ENCODE peak calls at places on chromosome 14, in ten cellular contexts. One of them, this sample, is unnamed.

GRCh38 chr14:75469164-75469563 is 41.3 kb downstream of the JDP2 start:
- DNase-seq in neural progenitor cell: no peak
- DNase-seq in AG09309: no peak
- DNase-seq in fibroblast of mammary gland: no peak
- DNase-seq in retinal pigment epithelial cell: no peak
- DNase-seq in lower lobe of right lung: no peak
- DNase-seq in Peyer's patch: no peak
- DNase-seq in cardiac muscle cell: no peak
- DNase-seq in NB4: no peak
- DNase-seq in GM06990: no peak
- DNase-seq in this sample: no peak

GRCh38 chr14:80787876-80788275 is 153.7 kb downstream of the CEP128 start:
- DNase-seq in lower lobe of right lung: no peak
- DNase-seq in AG09309: no peak
- DNase-seq in NB4: no peak
- DNase-seq in retinal pigment epithelial cell: peak
- DNase-seq in Peyer's patch: no peak
- DNase-seq in GM06990: no peak
- DNase-seq in cardiac muscle cell: no peak
- DNase-seq in neural progenitor cell: no peak
- DNase-seq in fibroblast of mammary gland: no peak
- DNase-seq in this sample: no peak

GRCh38 chr14:99716091-99716849 is 32.2 kb downstream of the CYP46A1 start:
- DNase-seq in cardiac muscle cell: no peak
- DNase-seq in AG09309: no peak
- DNase-seq in Peyer's patch: peak
- DNase-seq in neural progenitor cell: no peak
- DNase-seq in fibroblast of mammary gland: no peak
- DNase-seq in GM06990: no peak
- DNase-seq in retinal pigment epithelial cell: no peak
- DNase-seq in lower lobe of right lung: no peak
- DNase-seq in NB4: no peak
- DNase-seq in this sample: no peak

GRCh38 chr14:85247071-85247470 is 282.9 kb upstream of the FLRT2 start:
- DNase-seq in lower lobe of right lung: no peak
- DNase-seq in AG09309: no peak
- DNase-seq in NB4: no peak
- DNase-seq in cardiac muscle cell: no peak
- DNase-seq in fibroblast of mammary gland: no peak
- DNase-seq in Peyer's patch: no peak
- DNase-seq in neural progenitor cell: no peak
- DNase-seq in retinal pigment epithelial cell: no peak
- DNase-seq in GM06990: no peak
- DNase-seq in this sample: no peak

GRCh38 chr14:95547272-95547625 is 12.4 kb downstream of the GLRX5 start:
- DNase-seq in GM06990: no peak
- DNase-seq in fibroblast of mammary gland: no peak
- DNase-seq in neural progenitor cell: no peak
- DNase-seq in NB4: no peak
- DNase-seq in lower lobe of right lung: no peak
- DNase-seq in retinal pigment epithelial cell: no peak
- DNase-seq in Peyer's patch: no peak
- DNase-seq in AG09309: no peak
- DNase-seq in cardiac muscle cell: no peak
- DNase-seq in this sample: no peak

GRCh38 chr14:89952581-89952980 is 1.9 kb downstream of the EFCAB11 start:
- DNase-seq in NB4: no peak
- DNase-seq in retinal pigment epithelial cell: no peak
- DNase-seq in cardiac muscle cell: no peak
- DNase-seq in Peyer's patch: no peak
- DNase-seq in fibroblast of mammary gland: no peak
- DNase-seq in GM06990: no peak
- DNase-seq in AG09309: no peak
- DNase-seq in lower lobe of right lung: no peak
- DNase-seq in neural progenitor cell: no peak
- DNase-seq in this sample: no peak

GRCh38 chr14:91568626-91569025 is 58.5 kb upstream of the PPP4R3A start:
- DNase-seq in neural progenitor cell: no peak
- DNase-seq in Peyer's patch: no peak
- DNase-seq in lower lobe of right lung: no peak
- DNase-seq in AG09309: no peak
- DNase-seq in fibroblast of mammary gland: no peak
- DNase-seq in NB4: peak
- DNase-seq in GM06990: no peak
- DNase-seq in retinal pigment epithelial cell: no peak
- DNase-seq in cardiac muscle cell: no peak
- DNase-seq in this sample: no peak

GRCh38 chr14:27890259-27890658 is 876.3 kb upstream of the FOXG1 start:
- DNase-seq in fibroblast of mammary gland: no peak
- DNase-seq in neural progenitor cell: no peak
- DNase-seq in lower lobe of right lung: no peak
- DNase-seq in AG09309: no peak
- DNase-seq in cardiac muscle cell: no peak
- DNase-seq in retinal pigment epithelial cell: no peak
- DNase-seq in Peyer's patch: no peak
- DNase-seq in NB4: peak
- DNase-seq in GM06990: no peak
- DNase-seq in this sample: no peak

GRCh38 chr14:88422919-88423318 is 37.5 kb downstream of the SPATA7 start:
- DNase-seq in GM06990: no peak
- DNase-seq in AG09309: peak
- DNase-seq in lower lobe of right lung: no peak
- DNase-seq in retinal pigment epithelial cell: no peak
- DNase-seq in cardiac muscle cell: no peak
- DNase-seq in neural progenitor cell: no peak
- DNase-seq in Peyer's patch: no peak
- DNase-seq in NB4: peak
- DNase-seq in fibroblast of mammary gland: peak
- DNase-seq in this sample: no peak

GRCh38 chr14:22417914-22418313 is 171.1 kb downstream of the DAD1 start:
- DNase-seq in fibroblast of mammary gland: no peak
- DNase-seq in AG09309: no peak
- DNase-seq in GM06990: no peak
- DNase-seq in neural progenitor cell: no peak
- DNase-seq in NB4: peak
- DNase-seq in retinal pigment epithelial cell: no peak
- DNase-seq in cardiac muscle cell: no peak
- DNase-seq in lower lobe of right lung: no peak
- DNase-seq in Peyer's patch: no peak
- DNase-seq in this sample: no peak

GRCh38 chr14:104678901-104679705 is 10.3 kb upstream of the INF2 start:
- DNase-seq in Peyer's patch: no peak
- DNase-seq in retinal pigment epithelial cell: no peak
- DNase-seq in AG09309: no peak
- DNase-seq in neural progenitor cell: no peak
- DNase-seq in fibroblast of mammary gland: no peak
- DNase-seq in GM06990: no peak
- DNase-seq in cardiac muscle cell: no peak
- DNase-seq in NB4: no peak
- DNase-seq in lower lobe of right lung: peak
- DNase-seq in this sample: no peak
- H3K4me3 ChIP-seq in Peyer's patch: no peak
- H3K4me3 ChIP-seq in retinal pigment epithelial cell: no peak
- H3K4me3 ChIP-seq in AG09309: no peak
- H3K4me3 ChIP-seq in neural progenitor cell: no peak
- H3K4me3 ChIP-seq in fibroblast of mammary gland: no peak
- H3K4me3 ChIP-seq in GM06990: no peak
- H3K4me3 ChIP-seq in cardiac muscle cell: no peak
- H3K4me3 ChIP-seq in NB4: no peak
- H3K4me3 ChIP-seq in lower lobe of right lung: no peak
- H3K4me3 ChIP-seq in this sample: no peak

DNA sequence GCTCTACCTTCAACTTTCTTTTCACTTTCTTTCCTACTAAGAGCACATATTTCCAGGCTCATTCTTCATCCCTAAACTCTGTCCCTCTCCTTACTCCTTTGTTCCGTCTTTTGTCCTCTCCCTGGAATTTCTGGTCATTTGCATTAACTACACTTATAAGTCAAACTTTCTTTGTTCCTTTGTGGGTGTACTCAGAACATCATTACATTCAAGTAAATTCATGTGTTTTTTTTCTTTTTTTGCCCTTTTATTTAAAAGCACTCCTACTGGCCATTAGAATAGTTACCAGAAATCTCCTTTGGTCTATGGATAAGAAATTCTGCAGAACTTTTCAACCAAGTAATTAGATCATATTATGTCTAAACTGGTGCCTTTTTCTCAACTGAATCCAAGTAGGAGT is 802.6 kb downstream of the DIO2 start:
- DNase-seq in fibroblast of mammary gland: no peak
- DNase-seq in NB4: no peak
- DNase-seq in retinal pigment epithelial cell: no peak
- DNase-seq in neural progenitor cell: peak
- DNase-seq in Peyer's patch: no peak
- DNase-seq in GM06990: no peak
- DNase-seq in lower lobe of right lung: no peak
- DNase-seq in AG09309: no peak
- DNase-seq in cardiac muscle cell: no peak
- DNase-seq in this sample: no peak
- TF ChIP-seq CTCF in fibroblast of mammary gland: no peak
- TF ChIP-seq CTCF in NB4: no peak
- TF ChIP-seq CTCF in retinal pigment epithelial cell: no peak
- TF ChIP-seq CTCF in neural progenitor cell: peak
- TF ChIP-seq CTCF in Peyer's patch: no peak
- TF ChIP-seq CTCF in GM06990: no peak
- TF ChIP-seq CTCF in lower lobe of right lung: no peak
- TF ChIP-seq CTCF in AG09309: no peak
- TF ChIP-seq CTCF in cardiac muscle cell: no peak
- TF ChIP-seq CTCF in this sample: no peak

GRCh38 chr14:20976291-20976690 is 13.5 kb upstream of the METTL17 start:
- DNase-seq in retinal pigment epithelial cell: no peak
- DNase-seq in NB4: no peak
- DNase-seq in Peyer's patch: no peak
- DNase-seq in fibroblast of mammary gland: no peak
- DNase-seq in lower lobe of right lung: no peak
- DNase-seq in GM06990: no peak
- DNase-seq in AG09309: no peak
- DNase-seq in cardiac muscle cell: no peak
- DNase-seq in neural progenitor cell: no peak
- DNase-seq in this sample: no peak

GRCh38 chr14:20970983-20971704 is 15.9 kb downstream of the RNASE2 start:
- DNase-seq in GM06990: peak
- DNase-seq in Peyer's patch: peak
- DNase-seq in cardiac muscle cell: peak
- DNase-seq in fibroblast of mammary gland: peak
- DNase-seq in AG09309: no peak
- DNase-seq in NB4: peak
- DNase-seq in neural progenitor cell: peak
- DNase-seq in retinal pigment epithelial cell: peak
- DNase-seq in lower lobe of right lung: peak
- DNase-seq in this sample: peak

GRCh38 chr14:20970647-20970982 is 15.3 kb downstream of the RNASE2 start:
- DNase-seq in retinal pigment epithelial cell: no peak
- DNase-seq in Peyer's patch: no peak
- DNase-seq in fibroblast of mammary gland: no peak
- DNase-seq in lower lobe of right lung: no peak
- DNase-seq in neural progenitor cell: no peak
- DNase-seq in GM06990: no peak
- DNase-seq in cardiac muscle cell: no peak
- DNase-seq in AG09309: no peak
- DNase-seq in NB4: no peak
- DNase-seq in this sample: no peak

GRCh38 chr14:20971705-20972021 is 16.4 kb downstream of the RNASE2 start:
- DNase-seq in Peyer's patch: no peak
- DNase-seq in NB4: no peak
- DNase-seq in fibroblast of mammary gland: no peak
- DNase-seq in AG09309: no peak
- DNase-seq in neural progenitor cell: no peak
- DNase-seq in GM06990: no peak
- DNase-seq in retinal pigment epithelial cell: no peak
- DNase-seq in cardiac muscle cell: no peak
- DNase-seq in lower lobe of right lung: no peak
- DNase-seq in this sample: no peak

DNA sequence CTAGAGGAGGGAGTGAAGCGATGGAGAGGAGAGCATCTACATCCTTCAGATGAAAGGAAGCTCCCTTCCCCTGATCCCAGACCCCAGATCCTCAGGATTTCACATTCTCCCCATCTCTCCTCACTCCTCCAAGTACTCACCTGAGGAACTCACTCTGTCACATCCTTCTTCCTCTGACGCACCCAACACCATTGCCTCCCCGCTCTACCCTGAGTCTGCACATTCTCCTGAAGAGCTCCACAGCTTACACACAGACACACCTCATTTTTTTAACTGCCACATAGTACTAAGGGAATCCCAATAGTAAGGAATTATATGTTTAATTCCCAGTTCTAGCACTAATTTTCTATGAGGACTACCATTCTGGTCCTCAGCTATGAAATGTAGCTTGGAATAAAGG is 16.3 kb upstream of the METTL17 start:
- DNase-seq in retinal pigment epithelial cell: no peak
- DNase-seq in neural progenitor cell: no peak
- DNase-seq in AG09309: no peak
- DNase-seq in Peyer's patch: no peak
- DNase-seq in NB4: no peak
- DNase-seq in cardiac muscle cell: no peak
- DNase-seq in fibroblast of mammary gland: no peak
- DNase-seq in GM06990: no peak
- DNase-seq in lower lobe of right lung: no peak
- DNase-seq in this sample: no peak
- H3K4me3 ChIP-seq in retinal pigment epithelial cell: no peak
- H3K4me3 ChIP-seq in neural progenitor cell: no peak
- H3K4me3 ChIP-seq in AG09309: no peak
- H3K4me3 ChIP-seq in Peyer's patch: no peak
- H3K4me3 ChIP-seq in NB4: no peak
- H3K4me3 ChIP-seq in cardiac muscle cell: no peak
- H3K4me3 ChIP-seq in fibroblast of mammary gland: no peak
- H3K4me3 ChIP-seq in GM06990: no peak
- H3K4me3 ChIP-seq in lower lobe of right lung: no peak
- H3K4me3 ChIP-seq in this sample: no peak

GRCh38 chr14:47039336-47039735 is 387.8 kb upstream of the RPL10L start:
- DNase-seq in NB4: no peak
- DNase-seq in neural progenitor cell: no peak
- DNase-seq in fibroblast of mammary gland: no peak
- DNase-seq in GM06990: no peak
- DNase-seq in cardiac muscle cell: peak
- DNase-seq in AG09309: no peak
- DNase-seq in Peyer's patch: no peak
- DNase-seq in lower lobe of right lung: no peak
- DNase-seq in retinal pigment epithelial cell: no peak
- DNase-seq in this sample: no peak

GRCh38 chr14:47044841-47045240 is 393.3 kb upstream of the RPL10L start:
- DNase-seq in cardiac muscle cell: peak
- DNase-seq in retinal pigment epithelial cell: no peak
- DNase-seq in Peyer's patch: no peak
- DNase-seq in fibroblast of mammary gland: no peak
- DNase-seq in GM06990: no peak
- DNase-seq in neural progenitor cell: peak
- DNase-seq in lower lobe of right lung: no peak
- DNase-seq in AG09309: no peak
- DNase-seq in NB4: no peak
- DNase-seq in this sample: no peak

DNA sequence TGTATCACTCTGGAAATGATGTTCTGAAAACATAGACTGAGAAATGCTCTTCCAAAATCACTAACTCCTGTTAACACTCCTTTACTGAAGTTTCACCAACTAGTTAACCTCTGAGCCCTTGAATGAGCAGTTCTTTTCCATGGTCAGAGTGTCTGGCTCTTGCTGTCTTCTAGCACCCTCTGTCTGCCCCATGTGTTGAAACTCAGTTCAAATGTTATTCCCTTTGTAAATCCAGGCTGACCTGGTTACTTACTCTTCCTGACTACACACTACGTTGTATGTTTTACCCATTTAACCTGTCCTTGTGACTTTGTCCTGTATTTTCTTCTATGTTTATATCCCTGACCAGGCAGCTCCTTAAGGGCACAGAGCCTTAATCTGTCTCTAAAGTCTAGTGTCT is 388.9 kb upstream of the RPL10L start:
- DNase-seq in NB4: peak
- DNase-seq in cardiac muscle cell: peak
- DNase-seq in AG09309: no peak
- DNase-seq in GM06990: no peak
- DNase-seq in lower lobe of right lung: no peak
- DNase-seq in retinal pigment epithelial cell: peak
- DNase-seq in fibroblast of mammary gland: peak
- DNase-seq in neural progenitor cell: peak
- DNase-seq in Peyer's patch: no peak
- DNase-seq in this sample: no peak
- TF ChIP-seq CTCF in NB4: no peak
- TF ChIP-seq CTCF in cardiac muscle cell: no peak
- TF ChIP-seq CTCF in AG09309: no peak
- TF ChIP-seq CTCF in GM06990: no peak
- TF ChIP-seq CTCF in lower lobe of right lung: peak
- TF ChIP-seq CTCF in retinal pigment epithelial cell: peak
- TF ChIP-seq CTCF in fibroblast of mammary gland: no peak
- TF ChIP-seq CTCF in neural progenitor cell: peak
- TF ChIP-seq CTCF in Peyer's patch: no peak
- TF ChIP-seq CTCF in this sample: no peak